ENCODE peak calls at places on chromosomes 12 and 14, in six cellular contexts. G is astrocyte, K is fibroblast of lung, E is GM23248, X is endothelial cell of umbilical vein, O is PC-3. B is an unnamed sample.

GRCh38 chr12:57765698-57766463 is 997 bp downstream of the CYP27B1 start:
- DNase-seq in G (no peak), K (no peak), E (peak), X (no peak), O (no peak), B (no peak)

GRCh38 chr12:126369487-126370463 is 1304.5 kb downstream of the AACS start:
- DNase-seq in G (peak), K (peak), E (peak), X (no peak), O (peak), B (no peak)

GRCh38 chr12:18644564-18644963 is 93.2 kb downstream of the PLCZ1 start:
- DNase-seq in G (no peak), K (no peak), E (no peak), X (no peak), O (no peak), B (no peak)

GRCh38 chr12:21354641-21355040 is 18.1 kb upstream of the IAPP start:
- DNase-seq in G (no peak), K (no peak), E (no peak), X (no peak), O (no peak), B (no peak)

GRCh38 chr12:115820661-115821060 is 456.8 kb downstream of the MED13L start:
- DNase-seq in G (no peak), K (no peak), E (no peak), X (no peak), O (no peak), B (no peak)

GRCh38 chr12:23055004-23055403 is 430.0 kb downstream of the ETNK1 start:
- DNase-seq in G (peak), K (peak), E (peak), X (peak), O (peak), B (peak)

GRCh38 chr14:20680843-20681347 is 3.5 kb upstream of the RNASE4 start:
- DNase-seq in G (no peak), K (no peak), E (no peak), X (no peak), O (peak), B (no peak)

GRCh38 chr12:43113153-43113552 is 438.9 kb downstream of the ADAMTS20 start:
- DNase-seq in G (peak), K (peak), E (peak), X (no peak), O (no peak), B (no peak)

GRCh38 chr12:65022960-65023359 is 98.1 kb downstream of the WIF1 start:
- DNase-seq in G (no peak), K (no peak), E (no peak), X (no peak), O (no peak), B (no peak)

GRCh38 chr12:133202493-133203343 is 21.4 kb downstream of the ZNF268 start:
- DNase-seq in G (peak), K (peak), E (peak), X (no peak), O (no peak), B (no peak)

GRCh38 chr12:116295327-116296263 is 18.1 kb upstream of the MED13L start:
- DNase-seq in G (no peak), K (peak), E (no peak), X (peak), O (no peak), B (no peak)

GRCh38 chr14:75456069-75457023 is 28.5 kb downstream of the JDP2 start:
- DNase-seq in G (no peak), K (no peak), E (no peak), X (no peak), O (no peak), B (no peak)

GRCh38 chr12:29242921-29243431 is 93.9 kb downstream of the FAR2 start:
- DNase-seq in G (peak), K (peak), E (no peak), X (peak), O (no peak), B (no peak)

GRCh38 chr12:118645219-118645618 is 268.9 kb downstream of the SUDS3 start:
- DNase-seq in G (no peak), K (no peak), E (peak), X (no peak), O (peak), B (no peak)

GRCh38 chr12:48961331-48961730 is 4.0 kb upstream of the ARF3 start:
- DNase-seq in G (no peak), K (no peak), E (peak), X (peak), O (peak), B (no peak)

GRCh38 chr12:51118706-51119105 is 35.3 kb upstream of the CSRNP2 start:
- DNase-seq in G (peak), K (peak), E (peak), X (no peak), O (peak), B (peak)

GRCh38 chr12:97308576-97309198 is 153.9 kb upstream of the RMST start:
- DNase-seq in G (peak), K (peak), E (peak), X (peak), O (peak), B (peak)

DNA sequence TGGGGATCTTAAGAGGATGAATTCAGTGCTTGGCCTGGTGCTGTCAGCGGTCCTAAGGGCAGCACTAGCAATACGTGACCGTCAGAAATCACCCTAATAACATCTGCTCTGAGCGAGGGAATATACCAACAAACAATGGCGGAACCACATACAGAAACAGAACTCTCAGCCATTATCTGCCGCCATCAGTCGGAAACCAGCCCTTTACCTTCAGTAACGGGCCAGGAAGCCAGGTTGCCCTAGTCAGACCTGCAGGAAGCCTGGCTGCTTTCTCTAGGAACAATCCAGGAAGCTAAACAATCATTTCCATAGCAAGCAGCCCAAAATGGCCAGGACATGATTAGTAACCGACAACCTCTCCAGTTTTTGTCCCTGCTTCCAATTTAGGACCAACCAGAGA is 5.6 kb downstream of the CDCA4 start:
- DNase-seq in G (no peak), K (no peak), E (no peak), X (peak), O (no peak), B (no peak)
- H3K4me3 ChIP-seq in G (no peak), K (no peak), E (no peak), X (no peak), O (peak), B (no peak)

DNA sequence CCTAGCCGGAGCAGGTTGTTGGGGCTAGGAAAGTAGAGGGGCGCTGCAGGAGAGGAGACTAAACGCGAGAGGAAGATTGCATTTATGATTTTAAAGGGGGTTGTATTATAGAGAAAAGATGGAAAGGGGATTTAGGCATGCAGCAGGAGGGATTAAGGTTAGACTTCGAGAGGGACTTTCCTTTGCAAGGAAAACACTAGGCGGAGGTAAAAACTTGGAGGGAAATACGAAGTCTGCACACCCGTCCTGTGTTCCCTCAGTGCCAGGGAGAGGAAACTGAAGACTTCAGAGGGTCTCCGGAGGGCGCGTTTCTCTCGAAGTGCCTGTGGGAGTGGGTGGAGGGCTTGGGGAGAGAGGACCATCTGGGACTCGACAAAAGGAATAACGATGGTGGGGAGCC is 433 bp upstream of the PPP1R1A start:
- DNase-seq in G (no peak), K (no peak), E (no peak), X (no peak), O (no peak), B (no peak)
- TF ChIP-seq EZH2 in G (no peak), K (peak), E (peak), X (peak), O (no peak), B (peak)

GRCh38 chr12:114685320-114685781 is 1.4 kb upstream of the TBX3 start:
- DNase-seq in G (no peak), K (no peak), E (no peak), X (no peak), O (no peak), B (no peak)
- H3K4me3 ChIP-seq in G (peak), K (peak), E (peak), X (no peak), O (peak), B (peak)

DNA sequence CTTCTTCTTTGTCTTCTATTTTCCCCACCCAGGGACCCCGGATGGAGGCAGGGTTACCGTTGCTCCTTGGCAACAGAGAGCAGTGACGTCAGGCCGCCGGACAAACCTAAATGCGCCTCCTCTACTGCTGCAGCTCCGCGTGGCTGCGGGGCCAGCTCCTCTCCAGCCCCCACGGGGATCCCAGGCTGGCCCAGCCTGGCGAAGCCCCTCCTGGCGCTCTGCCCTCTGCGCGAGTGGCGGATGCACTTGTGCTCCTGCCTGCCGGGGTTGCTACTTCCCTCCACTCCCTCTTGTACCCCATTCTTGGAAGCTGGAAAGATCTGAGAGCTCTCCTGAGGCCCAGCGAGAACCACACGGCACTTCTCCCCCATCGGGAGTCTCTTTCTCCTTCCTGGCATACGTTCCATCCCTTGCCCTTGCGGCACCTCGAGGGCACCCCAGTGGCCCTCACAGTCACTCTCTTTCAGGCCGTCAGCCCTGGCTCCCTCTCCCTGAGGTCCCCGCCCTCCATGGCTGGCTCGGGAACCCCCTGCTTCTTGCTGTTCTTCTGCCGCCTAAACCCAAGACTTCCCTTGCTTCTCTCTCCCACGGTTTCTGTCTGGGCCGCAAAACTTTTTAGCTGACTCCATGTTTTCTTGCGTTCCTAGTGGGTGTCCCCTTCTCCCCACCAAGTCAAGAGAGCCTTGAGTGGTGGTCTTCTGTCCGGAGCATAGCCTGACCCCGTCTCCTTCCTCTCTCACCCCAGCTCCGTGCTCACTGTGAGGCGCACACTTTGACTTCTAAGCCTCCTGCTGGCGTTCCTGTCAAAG is 121.7 kb downstream of the PAPOLA start:
- DNase-seq in G (no peak), K (no peak), E (no peak), X (no peak), O (no peak), B (no peak)
- TF ChIP-seq EZH2 in G (no peak), K (no peak), E (no peak), X (no peak), O (no peak), B (no peak)

GRCh38 chr14:95519699-95520098 is 3.2 kb upstream of the SYNE3 start:
- DNase-seq in G (peak), K (peak), E (peak), X (peak), O (peak), B (peak)
- H3K4me3 ChIP-seq in G (no peak), K (no peak), E (peak), X (no peak), O (peak), B (no peak)

GRCh38 chr14:92819011-92819410 is 24.9 kb downstream of the GOLGA5 start:
- DNase-seq in G (no peak), K (no peak), E (no peak), X (no peak), O (no peak), B (no peak)
- TF ChIP-seq EZH2 in G (no peak), K (no peak), E (no peak), X (no peak), O (no peak), B (no peak)

GRCh38 chr12:104534857-104535248 is 78.1 kb downstream of the CHST11 start:
- DNase-seq in G (no peak), K (no peak), E (peak), X (no peak), O (no peak), B (no peak)

GRCh38 chr12:104535383-104535782 is 78.6 kb downstream of the CHST11 start:
- DNase-seq in G (peak), K (peak), E (peak), X (no peak), O (no peak), B (no peak)

GRCh38 chr12:104534162-104534856 is 77.6 kb downstream of the CHST11 start:
- DNase-seq in G (no peak), K (no peak), E (no peak), X (no peak), O (no peak), B (no peak)

GRCh38 chr12:104536841-104537240 is 80.1 kb downstream of the CHST11 start:
- DNase-seq in G (no peak), K (no peak), E (peak), X (no peak), O (no peak), B (peak)

DNA sequence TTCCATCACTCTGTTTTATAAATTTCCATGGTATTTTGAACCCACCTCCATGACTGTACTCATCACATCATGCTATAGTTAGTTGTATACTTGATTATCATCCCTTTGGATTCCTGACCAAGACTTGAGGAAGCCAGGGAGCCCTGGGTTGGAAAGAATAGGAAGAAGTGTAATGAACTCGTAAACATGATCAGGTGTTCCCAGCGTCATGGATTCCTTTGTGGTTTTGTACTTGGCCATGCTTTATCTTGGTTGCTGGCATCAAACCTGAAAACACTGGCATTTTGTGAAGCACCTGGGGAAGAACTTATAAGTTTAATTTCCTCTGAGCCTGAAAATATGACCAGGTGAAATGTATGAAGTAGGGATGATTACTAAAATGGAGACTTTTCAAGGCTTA is 76.4 kb downstream of the CHST11 start:
- DNase-seq in G (peak), K (peak), E (no peak), X (no peak), O (peak), B (peak)
- H3K4me3 ChIP-seq in G (no peak), K (no peak), E (no peak), X (no peak), O (no peak), B (no peak)

DNA sequence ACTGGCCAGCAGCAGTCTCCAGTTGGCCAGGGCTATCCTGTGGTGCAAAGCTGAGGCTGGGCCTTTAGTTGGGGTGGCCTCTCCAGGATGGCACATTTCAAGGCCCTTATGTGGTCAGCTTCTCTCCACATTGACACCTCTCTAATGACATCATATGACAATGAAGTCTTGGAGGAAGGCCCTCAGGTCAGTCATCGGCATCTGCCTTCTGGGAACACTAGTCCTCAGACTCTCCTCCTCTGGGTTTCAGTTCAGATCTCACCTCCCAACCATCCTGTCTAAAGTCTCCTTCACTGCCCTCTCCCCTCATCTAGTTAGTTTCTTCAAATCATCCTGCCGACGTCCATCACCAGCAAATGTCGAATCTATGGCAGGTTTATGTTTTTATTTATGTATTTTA is 3.3 kb upstream of the SLC22A17 start:
- DNase-seq in G (no peak), K (no peak), E (no peak), X (no peak), O (no peak), B (no peak)
- TF ChIP-seq EZH2 in G (no peak), K (no peak), E (no peak), X (no peak), O (no peak), B (no peak)

GRCh38 chr12:76341436-76342030 is 6.7 kb downstream of the BBS10 start:
- DNase-seq in G (peak), K (peak), E (peak), X (peak), O (peak), B (peak)

GRCh38 chr12:76348079-76348901 is at the start of gene BBS10:
- DNase-seq in G (peak), K (peak), E (peak), X (peak), O (peak), B (peak)

GRCh38 chr12:76346236-76346635 is 2.0 kb downstream of the BBS10 start:
- DNase-seq in G (peak), K (peak), E (peak), X (no peak), O (no peak), B (no peak)

GRCh38 chr12:76345569-76345968 is 2.6 kb downstream of the BBS10 start:
- DNase-seq in G (no peak), K (no peak), E (no peak), X (no peak), O (peak), B (no peak)

GRCh38 chr12:76346798-76347420 is 1.3 kb downstream of the BBS10 start:
- DNase-seq in G (peak), K (peak), E (peak), X (peak), O (peak), B (peak)
- H3K4me3 ChIP-seq in G (peak), K (peak), E (peak), X (no peak), O (peak), B (peak)

B was measured in mammary epithelial cell.